ENCODE peak calls at places on chromosomes 13 and 19, in seven cellular contexts. One of them, this sample, is unnamed.

GRCh38 chr13:32660227-32660626 is 74.0 kb downstream of the PDS5B start:
- DNase-seq in SJSA1: no peak
- DNase-seq in AG10803: no peak
- DNase-seq in GOT3: no peak
- DNase-seq in psoas muscle: no peak
- DNase-seq in activated naive CD8-positive, alpha-beta T cell treated with anti-CD3 and anti-CD28 coated beads for 36 hours: no peak
- DNase-seq in stimulated activated CD8-positive, alpha-beta memory T cell treated with anti-CD3 and anti-CD28 coated beads, Interleukin-7, amount 100 ng/mL, for 48 hours: no peak
- DNase-seq in this sample: no peak

GRCh38 chr13:74187564-74187963 is 53.4 kb upstream of the KLF12 start:
- DNase-seq in stimulated activated CD8-positive, alpha-beta memory T cell treated with anti-CD3 and anti-CD28 coated beads, Interleukin-7, amount 100 ng/mL, for 48 hours: no peak
- DNase-seq in SJSA1: no peak
- DNase-seq in activated naive CD8-positive, alpha-beta T cell treated with anti-CD3 and anti-CD28 coated beads for 36 hours: no peak
- DNase-seq in psoas muscle: no peak
- DNase-seq in GOT3: no peak
- DNase-seq in AG10803: peak
- DNase-seq in this sample: no peak

GRCh38 chr13:41064493-41064892 is 3.2 kb downstream of the WBP4 start:
- DNase-seq in activated naive CD8-positive, alpha-beta T cell treated with anti-CD3 and anti-CD28 coated beads for 36 hours: no peak
- DNase-seq in stimulated activated CD8-positive, alpha-beta memory T cell treated with anti-CD3 and anti-CD28 coated beads, Interleukin-7, amount 100 ng/mL, for 48 hours: no peak
- DNase-seq in psoas muscle: no peak
- DNase-seq in SJSA1: peak
- DNase-seq in AG10803: peak
- DNase-seq in GOT3: no peak
- DNase-seq in this sample: no peak

GRCh38 chr13:65653548-65654078 is 1576.5 kb downstream of the PCDH9 start:
- DNase-seq in GOT3: no peak
- DNase-seq in activated naive CD8-positive, alpha-beta T cell treated with anti-CD3 and anti-CD28 coated beads for 36 hours: no peak
- DNase-seq in AG10803: no peak
- DNase-seq in stimulated activated CD8-positive, alpha-beta memory T cell treated with anti-CD3 and anti-CD28 coated beads, Interleukin-7, amount 100 ng/mL, for 48 hours: no peak
- DNase-seq in psoas muscle: no peak
- DNase-seq in SJSA1: no peak
- DNase-seq in this sample: no peak

GRCh38 chr19:45492627-45493470 is 4.0 kb downstream of the RTN2 start:
- DNase-seq in AG10803: peak
- DNase-seq in GOT3: no peak
- DNase-seq in SJSA1: peak
- DNase-seq in psoas muscle: peak
- DNase-seq in activated naive CD8-positive, alpha-beta T cell treated with anti-CD3 and anti-CD28 coated beads for 36 hours: no peak
- DNase-seq in stimulated activated CD8-positive, alpha-beta memory T cell treated with anti-CD3 and anti-CD28 coated beads, Interleukin-7, amount 100 ng/mL, for 48 hours: no peak
- DNase-seq in this sample: no peak

GRCh38 chr13:101747039-101747438 is 294.6 kb downstream of the ITGBL1 start:
- DNase-seq in AG10803: no peak
- DNase-seq in SJSA1: no peak
- DNase-seq in GOT3: no peak
- DNase-seq in stimulated activated CD8-positive, alpha-beta memory T cell treated with anti-CD3 and anti-CD28 coated beads, Interleukin-7, amount 100 ng/mL, for 48 hours: no peak
- DNase-seq in psoas muscle: no peak
- DNase-seq in activated naive CD8-positive, alpha-beta T cell treated with anti-CD3 and anti-CD28 coated beads for 36 hours: no peak
- DNase-seq in this sample: no peak

GRCh38 chr19:1455336-1456120 is 5.6 kb downstream of the APC2 start:
- DNase-seq in activated naive CD8-positive, alpha-beta T cell treated with anti-CD3 and anti-CD28 coated beads for 36 hours: peak
- DNase-seq in SJSA1: peak
- DNase-seq in GOT3: no peak
- DNase-seq in psoas muscle: no peak
- DNase-seq in stimulated activated CD8-positive, alpha-beta memory T cell treated with anti-CD3 and anti-CD28 coated beads, Interleukin-7, amount 100 ng/mL, for 48 hours: no peak
- DNase-seq in AG10803: peak
- DNase-seq in this sample: peak

GRCh38 chr19:31105761-31106160 is 243.5 kb downstream of the TSHZ3 start:
- DNase-seq in GOT3: no peak
- DNase-seq in SJSA1: no peak
- DNase-seq in activated naive CD8-positive, alpha-beta T cell treated with anti-CD3 and anti-CD28 coated beads for 36 hours: no peak
- DNase-seq in AG10803: no peak
- DNase-seq in stimulated activated CD8-positive, alpha-beta memory T cell treated with anti-CD3 and anti-CD28 coated beads, Interleukin-7, amount 100 ng/mL, for 48 hours: no peak
- DNase-seq in psoas muscle: no peak
- DNase-seq in this sample: no peak

GRCh38 chr19:14425696-14426138 is 6.6 kb upstream of the DDX39A start:
- DNase-seq in psoas muscle: no peak
- DNase-seq in GOT3: no peak
- DNase-seq in stimulated activated CD8-positive, alpha-beta memory T cell treated with anti-CD3 and anti-CD28 coated beads, Interleukin-7, amount 100 ng/mL, for 48 hours: no peak
- DNase-seq in AG10803: no peak
- DNase-seq in activated naive CD8-positive, alpha-beta T cell treated with anti-CD3 and anti-CD28 coated beads for 36 hours: no peak
- DNase-seq in SJSA1: no peak
- DNase-seq in this sample: no peak

GRCh38 chr13:112603641-112604220 is 15.8 kb upstream of the TUBGCP3 start:
- DNase-seq in GOT3: no peak
- DNase-seq in psoas muscle: no peak
- DNase-seq in stimulated activated CD8-positive, alpha-beta memory T cell treated with anti-CD3 and anti-CD28 coated beads, Interleukin-7, amount 100 ng/mL, for 48 hours: no peak
- DNase-seq in SJSA1: no peak
- DNase-seq in AG10803: no peak
- DNase-seq in activated naive CD8-positive, alpha-beta T cell treated with anti-CD3 and anti-CD28 coated beads for 36 hours: no peak
- DNase-seq in this sample: no peak

GRCh38 chr19:20388826-20389225 is 176.8 kb downstream of the ZNF737 start:
- DNase-seq in stimulated activated CD8-positive, alpha-beta memory T cell treated with anti-CD3 and anti-CD28 coated beads, Interleukin-7, amount 100 ng/mL, for 48 hours: no peak
- DNase-seq in GOT3: no peak
- DNase-seq in activated naive CD8-positive, alpha-beta T cell treated with anti-CD3 and anti-CD28 coated beads for 36 hours: no peak
- DNase-seq in psoas muscle: no peak
- DNase-seq in SJSA1: no peak
- DNase-seq in AG10803: no peak
- DNase-seq in this sample: no peak

GRCh38 chr13:40483601-40484000 is 182.8 kb downstream of the FOXO1 start:
- DNase-seq in AG10803: no peak
- DNase-seq in SJSA1: no peak
- DNase-seq in psoas muscle: no peak
- DNase-seq in stimulated activated CD8-positive, alpha-beta memory T cell treated with anti-CD3 and anti-CD28 coated beads, Interleukin-7, amount 100 ng/mL, for 48 hours: no peak
- DNase-seq in GOT3: no peak
- DNase-seq in activated naive CD8-positive, alpha-beta T cell treated with anti-CD3 and anti-CD28 coated beads for 36 hours: no peak
- DNase-seq in this sample: no peak

GRCh38 chr19:6737284-6737872 is at the start of gene GPR108:
- DNase-seq in GOT3: peak
- DNase-seq in SJSA1: peak
- DNase-seq in psoas muscle: peak
- DNase-seq in AG10803: peak
- DNase-seq in activated naive CD8-positive, alpha-beta T cell treated with anti-CD3 and anti-CD28 coated beads for 36 hours: peak
- DNase-seq in stimulated activated CD8-positive, alpha-beta memory T cell treated with anti-CD3 and anti-CD28 coated beads, Interleukin-7, amount 100 ng/mL, for 48 hours: peak
- DNase-seq in this sample: peak

GRCh38 chr19:46491975-46492682 is 3.5 kb downstream of the PNMA8B start:
- DNase-seq in activated naive CD8-positive, alpha-beta T cell treated with anti-CD3 and anti-CD28 coated beads for 36 hours: no peak
- DNase-seq in AG10803: no peak
- DNase-seq in GOT3: no peak
- DNase-seq in psoas muscle: no peak
- DNase-seq in stimulated activated CD8-positive, alpha-beta memory T cell treated with anti-CD3 and anti-CD28 coated beads, Interleukin-7, amount 100 ng/mL, for 48 hours: no peak
- DNase-seq in SJSA1: no peak
- DNase-seq in this sample: no peak

GRCh38 chr13:90485441-90485840 is 862.0 kb upstream of the MIR17HG start:
- DNase-seq in AG10803: peak
- DNase-seq in activated naive CD8-positive, alpha-beta T cell treated with anti-CD3 and anti-CD28 coated beads for 36 hours: no peak
- DNase-seq in stimulated activated CD8-positive, alpha-beta memory T cell treated with anti-CD3 and anti-CD28 coated beads, Interleukin-7, amount 100 ng/mL, for 48 hours: no peak
- DNase-seq in SJSA1: peak
- DNase-seq in psoas muscle: no peak
- DNase-seq in GOT3: no peak
- DNase-seq in this sample: no peak

GRCh38 chr13:27131202-27131623 is 40.4 kb downstream of the USP12 start:
- DNase-seq in AG10803: no peak
- DNase-seq in GOT3: no peak
- DNase-seq in activated naive CD8-positive, alpha-beta T cell treated with anti-CD3 and anti-CD28 coated beads for 36 hours: peak
- DNase-seq in psoas muscle: no peak
- DNase-seq in stimulated activated CD8-positive, alpha-beta memory T cell treated with anti-CD3 and anti-CD28 coated beads, Interleukin-7, amount 100 ng/mL, for 48 hours: peak
- DNase-seq in SJSA1: no peak
- DNase-seq in this sample: no peak

GRCh38 chr13:40077396-40078027 is 422.1 kb downstream of the COG6 start:
- DNase-seq in GOT3: no peak
- DNase-seq in AG10803: no peak
- DNase-seq in SJSA1: no peak
- DNase-seq in stimulated activated CD8-positive, alpha-beta memory T cell treated with anti-CD3 and anti-CD28 coated beads, Interleukin-7, amount 100 ng/mL, for 48 hours: no peak
- DNase-seq in activated naive CD8-positive, alpha-beta T cell treated with anti-CD3 and anti-CD28 coated beads for 36 hours: no peak
- DNase-seq in psoas muscle: no peak
- DNase-seq in this sample: no peak

GRCh38 chr19:35991731-35992450 is 3.1 kb upstream of the SDHAF1 start:
- DNase-seq in AG10803: peak
- DNase-seq in psoas muscle: no peak
- DNase-seq in activated naive CD8-positive, alpha-beta T cell treated with anti-CD3 and anti-CD28 coated beads for 36 hours: no peak
- DNase-seq in stimulated activated CD8-positive, alpha-beta memory T cell treated with anti-CD3 and anti-CD28 coated beads, Interleukin-7, amount 100 ng/mL, for 48 hours: no peak
- DNase-seq in GOT3: no peak
- DNase-seq in SJSA1: no peak
- DNase-seq in this sample: no peak

GRCh38 chr19:21022996-21023395 is 2.5 kb downstream of the ZNF430 start:
- DNase-seq in SJSA1: no peak
- DNase-seq in GOT3: no peak
- DNase-seq in AG10803: peak
- DNase-seq in psoas muscle: no peak
- DNase-seq in activated naive CD8-positive, alpha-beta T cell treated with anti-CD3 and anti-CD28 coated beads for 36 hours: peak
- DNase-seq in stimulated activated CD8-positive, alpha-beta memory T cell treated with anti-CD3 and anti-CD28 coated beads, Interleukin-7, amount 100 ng/mL, for 48 hours: no peak
- DNase-seq in this sample: no peak

GRCh38 chr19:46471116-46471733 is at the start of gene PNMA8A:
- DNase-seq in GOT3: no peak
- DNase-seq in SJSA1: peak
- DNase-seq in stimulated activated CD8-positive, alpha-beta memory T cell treated with anti-CD3 and anti-CD28 coated beads, Interleukin-7, amount 100 ng/mL, for 48 hours: no peak
- DNase-seq in AG10803: peak
- DNase-seq in psoas muscle: peak
- DNase-seq in activated naive CD8-positive, alpha-beta T cell treated with anti-CD3 and anti-CD28 coated beads for 36 hours: peak
- DNase-seq in this sample: no peak

GRCh38 chr19:49224856-49225255 is 67.3 kb downstream of the TRPM4 start:
- DNase-seq in GOT3: no peak
- DNase-seq in AG10803: peak
- DNase-seq in stimulated activated CD8-positive, alpha-beta memory T cell treated with anti-CD3 and anti-CD28 coated beads, Interleukin-7, amount 100 ng/mL, for 48 hours: no peak
- DNase-seq in psoas muscle: peak
- DNase-seq in SJSA1: peak
- DNase-seq in activated naive CD8-positive, alpha-beta T cell treated with anti-CD3 and anti-CD28 coated beads for 36 hours: peak
- DNase-seq in this sample: peak

GRCh38 chr19:51688665-51689571 is 4.2 kb upstream of the SPACA6 start:
- DNase-seq in GOT3: peak
- DNase-seq in AG10803: peak
- DNase-seq in psoas muscle: peak
- DNase-seq in SJSA1: peak
- DNase-seq in activated naive CD8-positive, alpha-beta T cell treated with anti-CD3 and anti-CD28 coated beads for 36 hours: peak
- DNase-seq in stimulated activated CD8-positive, alpha-beta memory T cell treated with anti-CD3 and anti-CD28 coated beads, Interleukin-7, amount 100 ng/mL, for 48 hours: no peak
- DNase-seq in this sample: peak

GRCh38 chr13:76954568-76954967 is 6.3 kb downstream of the ACOD1 start:
- DNase-seq in stimulated activated CD8-positive, alpha-beta memory T cell treated with anti-CD3 and anti-CD28 coated beads, Interleukin-7, amount 100 ng/mL, for 48 hours: no peak
- DNase-seq in activated naive CD8-positive, alpha-beta T cell treated with anti-CD3 and anti-CD28 coated beads for 36 hours: no peak
- DNase-seq in SJSA1: no peak
- DNase-seq in GOT3: no peak
- DNase-seq in psoas muscle: no peak
- DNase-seq in AG10803: no peak
- DNase-seq in this sample: no peak

GRCh38 chr19:1505012-1505411 is 7.8 kb downstream of the ADAMTSL5 start:
- DNase-seq in psoas muscle: no peak
- DNase-seq in AG10803: no peak
- DNase-seq in stimulated activated CD8-positive, alpha-beta memory T cell treated with anti-CD3 and anti-CD28 coated beads, Interleukin-7, amount 100 ng/mL, for 48 hours: no peak
- DNase-seq in GOT3: no peak
- DNase-seq in activated naive CD8-positive, alpha-beta T cell treated with anti-CD3 and anti-CD28 coated beads for 36 hours: no peak
- DNase-seq in SJSA1: no peak
- DNase-seq in this sample: no peak

GRCh38 chr13:39952244-39953233 is 297.1 kb downstream of the COG6 start:
- DNase-seq in activated naive CD8-positive, alpha-beta T cell treated with anti-CD3 and anti-CD28 coated beads for 36 hours: no peak
- DNase-seq in stimulated activated CD8-positive, alpha-beta memory T cell treated with anti-CD3 and anti-CD28 coated beads, Interleukin-7, amount 100 ng/mL, for 48 hours: no peak
- DNase-seq in SJSA1: no peak
- DNase-seq in psoas muscle: no peak
- DNase-seq in AG10803: peak
- DNase-seq in GOT3: no peak
- DNase-seq in this sample: no peak

GRCh38 chr19:53057904-53058579 is 13.5 kb downstream of the ERVV-2 start:
- DNase-seq in SJSA1: no peak
- DNase-seq in GOT3: no peak
- DNase-seq in AG10803: no peak
- DNase-seq in stimulated activated CD8-positive, alpha-beta memory T cell treated with anti-CD3 and anti-CD28 coated beads, Interleukin-7, amount 100 ng/mL, for 48 hours: no peak
- DNase-seq in psoas muscle: no peak
- DNase-seq in activated naive CD8-positive, alpha-beta T cell treated with anti-CD3 and anti-CD28 coated beads for 36 hours: peak
- DNase-seq in this sample: peak

GRCh38 chr19:38429055-38429810 is 3.2 kb upstream of the RASGRP4 start:
- DNase-seq in psoas muscle: no peak
- DNase-seq in GOT3: no peak
- DNase-seq in activated naive CD8-positive, alpha-beta T cell treated with anti-CD3 and anti-CD28 coated beads for 36 hours: peak
- DNase-seq in AG10803: no peak
- DNase-seq in stimulated activated CD8-positive, alpha-beta memory T cell treated with anti-CD3 and anti-CD28 coated beads, Interleukin-7, amount 100 ng/mL, for 48 hours: no peak
- DNase-seq in SJSA1: no peak
- DNase-seq in this sample: no peak

GRCh38 chr19:29217591-29217990 is 4.6 kb upstream of the UQCRFS1 start:
- DNase-seq in SJSA1: no peak
- DNase-seq in psoas muscle: no peak
- DNase-seq in AG10803: no peak
- DNase-seq in stimulated activated CD8-positive, alpha-beta memory T cell treated with anti-CD3 and anti-CD28 coated beads, Interleukin-7, amount 100 ng/mL, for 48 hours: no peak
- DNase-seq in GOT3: no peak
- DNase-seq in activated naive CD8-positive, alpha-beta T cell treated with anti-CD3 and anti-CD28 coated beads for 36 hours: no peak
- DNase-seq in this sample: no peak

This sample was measured in T1000.